ENCODE peak calls at places on chromosomes 1 and 21, in nine cellular contexts. S is Ammon's horn; W is activated CD8-positive, alpha-beta memory T cell treated with anti-CD3 and anti-CD28 coated beads, Interleukin-2, amount 10 ng/mL, durations not matched to agents 7 days and 5 days; J is activated T-cell treated with anti-CD3 and anti-CD28 coated beads for 48 hours; R is CD8-positive, alpha-beta memory T cell; A is HCT116; G is mesothelial cell of epicardium; F is fibroblast of mammary gland; N is substantia nigra. Y is an unnamed sample.

GRCh38 chr1:98903261-98903660 is 101.4 kb downstream of the PLPPR5 start:
- DNase-seq in W (no peak), G (no peak), A (no peak), J (no peak), F (peak), N (no peak), R (no peak), S (no peak), Y (no peak)

GRCh38 chr1:41169799-41170180 is 72.3 kb downstream of the SCMH1 start:
- DNase-seq in A (no peak), S (no peak), J (no peak), N (no peak), R (no peak), G (no peak), F (no peak), W (no peak), Y (no peak)

GRCh38 chr1:81950037-81950436 is 149.3 kb downstream of the ADGRL2 start:
- DNase-seq in S (no peak), F (no peak), N (no peak), G (no peak), W (no peak), R (no peak), A (no peak), J (no peak), Y (no peak)

GRCh38 chr1:94831636-94832035 is 11.5 kb downstream of the SLC44A3 start:
- DNase-seq in W (no peak), N (no peak), G (no peak), F (no peak), S (no peak), A (no peak), J (no peak), R (no peak), Y (no peak)

GRCh38 chr1:43270421-43271095 is 775 bp downstream of the TMEM125 start:
- DNase-seq in J (no peak), N (no peak), S (no peak), A (peak), W (no peak), G (peak), R (no peak), F (no peak), Y (no peak)

GRCh38 chr1:164748253-164748899 is 189.4 kb downstream of the PBX1 start:
- DNase-seq in W (no peak), S (no peak), N (no peak), R (no peak), J (no peak), A (peak), G (no peak), F (peak), Y (no peak)

GRCh38 chr21:43321111-43321510 is 105.8 kb downstream of the SIK1 start:
- DNase-seq in S (no peak), N (no peak), F (no peak), A (no peak), G (no peak), W (no peak), J (no peak), R (no peak), Y (no peak)

GRCh38 chr1:94961994-94962744 is 35.3 kb upstream of the CNN3 start:
- DNase-seq in A (no peak), W (no peak), G (no peak), J (no peak), S (no peak), F (no peak), N (no peak), R (no peak), Y (no peak)

GRCh38 chr1:2982615-2983318 is 38.5 kb upstream of the ACTRT2 start:
- DNase-seq in W (no peak), S (peak), R (no peak), N (peak), J (no peak), A (no peak), F (no peak), G (no peak), Y (no peak)

GRCh38 chr1:156709743-156710489 is 4.5 kb upstream of the CRABP2 start:
- DNase-seq in J (no peak), R (no peak), N (peak), A (no peak), F (peak), G (no peak), S (peak), W (no peak), Y (no peak)

GRCh38 chr1:223665592-223666312 is at the start of gene CAPN8:
- DNase-seq in F (no peak), A (peak), J (no peak), W (no peak), S (no peak), G (no peak), R (no peak), N (no peak), Y (no peak)

GRCh38 chr21:33682992-33683627 is 40.8 kb downstream of the ITSN1 start:
- DNase-seq in F (peak), R (no peak), N (no peak), S (no peak), A (peak), W (no peak), J (no peak), G (no peak), Y (no peak)

GRCh38 chr1:1763657-1764621 is 14.3 kb downstream of the NADK start:
- DNase-seq in G (no peak), F (peak), R (no peak), N (peak), W (no peak), A (no peak), S (peak), J (no peak), Y (no peak)

GRCh38 chr1:11157867-11158266 is 31.3 kb upstream of the ANGPTL7 start:
- DNase-seq in J (no peak), S (peak), F (peak), N (no peak), A (no peak), W (no peak), R (no peak), G (no peak), Y (no peak)

GRCh38 chr1:72846891-72847290 is 564.6 kb upstream of the NEGR1 start:
- DNase-seq in F (no peak), G (no peak), R (no peak), A (no peak), N (no peak), J (no peak), W (no peak), S (peak), Y (no peak)

GRCh38 chr1:94017155-94017829 is 103.7 kb downstream of the ABCA4 start:
- DNase-seq in F (peak), N (no peak), J (no peak), G (no peak), A (no peak), R (peak), S (no peak), W (peak), Y (no peak)

Y was measured in T-helper 22 cell.